ENCODE peak calls at places on chromosome 2, in six cellular contexts. B, S, L, V, M and I are unnamed samples.

GRCh38 chr2:43323810-43324588 is 97.6 kb upstream of the ZFP36L2 start:
- DNase-seq in B (no peak), S (no peak), L (peak), V (no peak), M (no peak), I (no peak)

GRCh38 chr2:9739508-9739907 is 103.8 kb upstream of the TAF1B start:
- DNase-seq in B (no peak), S (no peak), L (peak), V (no peak), M (no peak), I (no peak)

GRCh38 chr2:9201185-9201891 is 5.3 kb upstream of the ASAP2 start:
- DNase-seq in B (peak), S (no peak), L (no peak), V (no peak), M (peak), I (no peak)

GRCh38 chr2:239830718-239831271 is 194.3 kb downstream of the NDUFA10 start:
- DNase-seq in B (no peak), S (no peak), L (no peak), V (no peak), M (no peak), I (peak)

GRCh38 chr2:231672617-231673347 is 35.5 kb upstream of the PTMA start:
- DNase-seq in B (peak), S (no peak), L (no peak), V (peak), M (no peak), I (peak)

GRCh38 chr2:29238497-29238896 is 123.3 kb downstream of the CLIP4 start:
- DNase-seq in B (peak), S (no peak), L (no peak), V (no peak), M (peak), I (peak)

GRCh38 chr2:25411281-25411680 is 69.6 kb upstream of the DNMT3A start:
- DNase-seq in B (no peak), S (no peak), L (no peak), V (no peak), M (no peak), I (no peak)

GRCh38 chr2:219417374-219417773 is 803 bp upstream of the DES start:
- DNase-seq in B (no peak), S (no peak), L (no peak), V (no peak), M (peak), I (peak)

GRCh38 chr2:28407131-28407975 is 14.7 kb downstream of the FOSL2 start:
- DNase-seq in B (no peak), S (no peak), L (peak), V (no peak), M (no peak), I (no peak)

GRCh38 chr2:96914332-96914731 is 44.5 kb upstream of the SEMA4C start:
- DNase-seq in B (no peak), S (no peak), L (no peak), V (no peak), M (no peak), I (no peak)

GRCh38 chr2:195322324-195322723 is 334.7 kb upstream of the SLC39A10 start:
- DNase-seq in B (no peak), S (no peak), L (no peak), V (no peak), M (no peak), I (no peak)

GRCh38 chr2:126894585-126895182 is 4.0 kb upstream of the TEX51 start:
- DNase-seq in B (no peak), S (no peak), L (no peak), V (no peak), M (no peak), I (no peak)

GRCh38 chr2:189153608-189154007 is 26.0 kb downstream of the COL5A2 start:
- DNase-seq in B (no peak), S (no peak), L (no peak), V (no peak), M (no peak), I (no peak)

GRCh38 chr2:33013684-33014110 is 66.9 kb downstream of the LTBP1 start:
- DNase-seq in B (peak), S (no peak), L (no peak), V (no peak), M (peak), I (peak)

GRCh38 chr2:28360742-28361293 is 31.8 kb upstream of the FOSL2 start:
- DNase-seq in B (peak), S (no peak), L (peak), V (no peak), M (peak), I (peak)

GRCh38 chr2:164439885-164440284 is 181.4 kb downstream of the GRB14 start:
- DNase-seq in B (no peak), S (no peak), L (no peak), V (no peak), M (no peak), I (no peak)

GRCh38 chr2:140526575-140526974 is 1604.2 kb downstream of the LRP1B start:
- DNase-seq in B (peak), S (no peak), L (no peak), V (no peak), M (peak), I (no peak)